ENCODE peak calls at places on chromosomes 7 and 10, in seven cellular contexts. L is keratinocyte, C is MM.1S, U is endothelial cell of umbilical vein, Z is neural progenitor cell, J is fibroblast of lung, F is H1. G is an unnamed sample.

GRCh38 chr7:20862554-20862953 is 75.9 kb upstream of the SP8 start:
- DNase-seq in L (no peak), C (no peak), U (no peak), Z (no peak), J (no peak), F (no peak), G (no peak)

GRCh38 chr10:1600861-1601260 is 136.5 kb downstream of the ADARB2 start:
- DNase-seq in L (peak), C (no peak), U (no peak), Z (no peak), J (no peak), F (no peak), G (no peak)

GRCh38 chr10:13773496-13774170 is 186.9 kb downstream of the PRPF18 start:
- DNase-seq in L (no peak), C (no peak), U (no peak), Z (no peak), J (no peak), F (no peak), G (no peak)

GRCh38 chr10:102777696-102778530 is 34.2 kb downstream of the WBP1L start:
- DNase-seq in L (peak), C (no peak), U (no peak), Z (no peak), J (no peak), F (no peak), G (no peak)

GRCh38 chr10:68073631-68074403 is 1.3 kb downstream of the HERC4 start:
- DNase-seq in L (no peak), C (no peak), U (peak), Z (no peak), J (peak), F (no peak), G (no peak)

GRCh38 chr7:120276720-120277119 is 3.7 kb downstream of the KCND2 start:
- DNase-seq in L (no peak), C (no peak), U (no peak), Z (no peak), J (no peak), F (no peak), G (no peak)

GRCh38 chr7:22351329-22351692 is 5.6 kb downstream of the RAPGEF5 start:
- DNase-seq in L (no peak), C (peak), U (no peak), Z (no peak), J (no peak), F (no peak), G (peak)

GRCh38 chr7:135175931-135176330 is 5.4 kb upstream of the CYREN start:
- DNase-seq in L (peak), C (no peak), U (no peak), Z (no peak), J (no peak), F (no peak), G (peak)

GRCh38 chr7:139232893-139233292 is 1.9 kb downstream of the UBN2 start:
- DNase-seq in L (peak), C (no peak), U (peak), Z (no peak), J (no peak), F (no peak), G (peak)

GRCh38 chr7:70698219-70698832 is 433.6 kb upstream of the GALNT17 start:
- DNase-seq in L (no peak), C (peak), U (peak), Z (peak), J (peak), F (no peak), G (no peak)

GRCh38 chr7:39672176-39672575 is 48.8 kb downstream of the RALA start:
- DNase-seq in L (no peak), C (no peak), U (peak), Z (no peak), J (no peak), F (no peak), G (no peak)

GRCh38 chr7:71193099-71193810 is 61.3 kb downstream of the GALNT17 start:
- DNase-seq in L (no peak), C (no peak), U (no peak), Z (no peak), J (no peak), F (no peak), G (no peak)

GRCh38 chr10:100751211-100751933 is 6.0 kb downstream of the PAX2 start:
- DNase-seq in L (no peak), C (no peak), U (no peak), Z (no peak), J (no peak), F (no peak), G (no peak)

GRCh38 chr7:154387252-154387651 is 335.1 kb downstream of the DPP6 start:
- DNase-seq in L (no peak), C (no peak), U (no peak), Z (no peak), J (no peak), F (no peak), G (no peak)

GRCh38 chr10:115129752-115130151 is 36.6 kb downstream of the ATRNL1 start:
- DNase-seq in L (no peak), C (peak), U (peak), Z (peak), J (peak), F (no peak), G (no peak)

GRCh38 chr10:102408728-102409603 is 9.6 kb downstream of the PSD start:
- DNase-seq in L (no peak), C (no peak), U (no peak), Z (peak), J (peak), F (no peak), G (no peak)

GRCh38 chr10:91901784-91902677 is 7.3 kb downstream of the FGFBP3 start:
- DNase-seq in L (peak), C (no peak), U (peak), Z (no peak), J (peak), F (no peak), G (peak)

GRCh38 chr7:134472572-134473242 is 13.8 kb upstream of the AKR1B1 start:
- DNase-seq in L (no peak), C (no peak), U (no peak), Z (no peak), J (no peak), F (no peak), G (peak)

GRCh38 chr10:60646966-60647796 is 131.1 kb upstream of the CDK1 start:
- DNase-seq in L (no peak), C (peak), U (peak), Z (peak), J (peak), F (no peak), G (peak)

GRCh38 chr7:46165281-46165680 is 244.2 kb upstream of the IGFBP3 start:
- DNase-seq in L (no peak), C (no peak), U (no peak), Z (no peak), J (no peak), F (no peak), G (no peak)

GRCh38 chr10:90571876-90572275 is 286.0 kb downstream of the HTR7 start:
- DNase-seq in L (no peak), C (no peak), U (no peak), Z (no peak), J (peak), F (no peak), G (no peak)

GRCh38 chr10:132707776-132708171 is 78.2 kb downstream of the NKX6-2 start:
- DNase-seq in L (no peak), C (no peak), U (no peak), Z (no peak), J (no peak), F (no peak), G (no peak)

GRCh38 chr10:112429654-112430230 is 17.0 kb downstream of the ZDHHC6 start:
- DNase-seq in L (no peak), C (no peak), U (no peak), Z (no peak), J (no peak), F (no peak), G (no peak)

GRCh38 chr7:131935180-131935579 is 378.8 kb upstream of the PODXL start:
- DNase-seq in L (no peak), C (no peak), U (no peak), Z (no peak), J (no peak), F (no peak), G (no peak)

GRCh38 chr10:107037192-107038122 is 127.0 kb downstream of the SORCS1 start:
- DNase-seq in L (no peak), C (no peak), U (no peak), Z (no peak), J (no peak), F (no peak), G (no peak)

GRCh38 chr10:71266147-71266917 is 52.7 kb upstream of the SLC29A3 start:
- DNase-seq in L (no peak), C (no peak), U (no peak), Z (no peak), J (peak), F (no peak), G (no peak)

GRCh38 chr7:2663121-2663886 is 24.7 kb upstream of the AMZ1 start:
- DNase-seq in L (no peak), C (no peak), U (peak), Z (no peak), J (peak), F (no peak), G (no peak)

GRCh38 chr7:92767427-92767826 is 68.9 kb downstream of the CDK6 start:
- DNase-seq in L (no peak), C (no peak), U (peak), Z (no peak), J (peak), F (no peak), G (no peak)

GRCh38 chr10:70266056-70266455 is 17.7 kb downstream of the NPFFR1 start:
- DNase-seq in L (no peak), C (no peak), U (no peak), Z (no peak), J (no peak), F (no peak), G (no peak)

GRCh38 chr10:22624289-22624738 is 90.1 kb downstream of the PIP4K2A start:
- DNase-seq in L (no peak), C (no peak), U (peak), Z (no peak), J (peak), F (no peak), G (no peak)

GRCh38 chr7:84088669-84089278 is 105.8 kb downstream of the SEMA3A start:
- DNase-seq in L (no peak), C (no peak), U (no peak), Z (no peak), J (peak), F (no peak), G (no peak)

GRCh38 chr10:117412469-117413005 is 37.3 kb upstream of the PDZD8 start:
- DNase-seq in L (no peak), C (no peak), U (no peak), Z (no peak), J (no peak), F (no peak), G (no peak)

GRCh38 chr7:44787041-44787440 is 9.4 kb upstream of the PPIA start:
- DNase-seq in L (no peak), C (peak), U (no peak), Z (no peak), J (no peak), F (no peak), G (no peak)

GRCh38 chr7:36765605-36766004 is 41.3 kb upstream of the AOAH start:
- DNase-seq in L (no peak), C (no peak), U (no peak), Z (peak), J (no peak), F (no peak), G (no peak)

GRCh38 chr10:98087309-98087708 is 47.1 kb upstream of the R3HCC1L start:
- DNase-seq in L (no peak), C (no peak), U (no peak), Z (no peak), J (no peak), F (no peak), G (no peak)

GRCh38 chr10:91745086-91745831 is 53.0 kb upstream of the TNKS2 start:
- DNase-seq in L (no peak), C (peak), U (no peak), Z (peak), J (peak), F (peak), G (no peak)

GRCh38 chr7:126792501-126792900 is 460.2 kb downstream of the GRM8 start:
- DNase-seq in L (no peak), C (no peak), U (no peak), Z (no peak), J (no peak), F (no peak), G (no peak)

GRCh38 chr7:126791306-126791705 is 461.4 kb downstream of the GRM8 start:
- DNase-seq in L (no peak), C (no peak), U (no peak), Z (no peak), J (no peak), F (no peak), G (no peak)

DNA sequence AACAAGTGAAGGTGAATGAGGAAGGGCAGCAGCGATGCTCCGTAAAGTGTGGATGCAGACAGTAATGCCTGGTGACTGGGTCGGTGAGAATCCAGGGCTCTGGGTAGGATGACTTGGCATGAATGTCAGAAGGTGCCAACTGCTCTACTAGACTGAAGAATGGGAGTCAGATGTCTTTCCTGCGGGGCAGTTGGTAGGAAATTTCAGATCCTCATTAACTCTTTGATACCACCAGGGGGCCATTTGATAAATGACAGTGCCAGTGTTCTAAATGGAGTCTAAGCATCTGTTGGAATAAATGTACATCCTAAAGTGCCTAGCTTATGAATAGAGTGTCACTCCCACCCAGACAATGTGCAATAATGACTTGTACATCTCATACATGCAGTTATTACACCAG is 462.0 kb downstream of the GRM8 start:
- DNase-seq in L (no peak), C (no peak), U (no peak), Z (no peak), J (no peak), F (no peak), G (no peak)
- TF ChIP-seq CTCF in L (peak), C (peak), U (no peak), Z (peak), J (no peak), F (peak), G (peak)

DNA sequence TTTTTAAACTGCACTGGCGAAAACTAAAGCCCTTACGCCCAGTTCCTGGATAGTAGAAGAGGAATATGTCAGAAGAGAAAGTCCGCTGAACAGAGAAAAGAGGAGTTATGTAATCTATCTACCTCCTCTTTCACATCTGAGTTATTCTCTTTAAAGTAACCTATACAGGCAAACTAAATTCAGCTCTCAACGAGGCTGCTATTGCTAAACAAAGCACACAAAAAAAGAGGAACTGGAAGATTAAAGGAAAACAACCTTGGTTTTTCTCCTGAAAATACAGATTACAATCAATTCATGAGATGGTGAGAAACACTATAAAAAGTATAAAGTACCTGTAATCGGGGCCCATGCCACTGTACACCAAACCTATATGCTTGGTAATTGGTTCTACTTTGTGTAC is 5.8 kb downstream of the PSMA2 start:
- DNase-seq in L (no peak), C (no peak), U (no peak), Z (no peak), J (no peak), F (no peak), G (no peak)
- TF ChIP-seq EZH2 in L (no peak), C (no peak), U (no peak), Z (no peak), J (no peak), F (no peak), G (no peak)

DNA sequence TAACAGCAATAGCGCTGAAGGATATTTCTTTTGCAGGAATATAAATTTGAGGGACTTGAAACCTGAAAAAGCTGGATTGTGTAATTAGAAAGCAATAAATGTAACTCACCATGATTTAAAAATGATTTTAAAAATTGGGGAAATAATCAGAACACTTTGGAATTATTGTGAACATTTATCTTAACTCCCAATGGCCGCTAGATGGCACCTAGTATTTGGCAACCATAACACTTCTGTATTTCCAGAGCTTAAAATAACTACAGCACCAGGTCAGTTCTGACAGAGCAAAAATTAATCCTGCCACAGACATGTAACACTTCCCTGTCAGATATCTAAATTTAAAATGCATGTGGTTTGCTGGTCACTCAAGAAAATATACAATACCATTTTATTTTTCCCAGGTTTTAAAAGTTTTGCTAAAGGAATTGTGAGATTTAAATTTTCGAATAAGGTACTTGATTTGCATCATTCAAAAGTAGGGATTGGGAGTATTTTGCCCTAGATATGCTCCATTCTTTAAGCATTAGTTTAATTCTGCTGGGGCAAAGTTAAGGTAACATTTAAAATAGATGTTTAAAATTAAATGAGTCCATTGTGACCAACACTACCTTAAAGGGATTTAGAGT is 144.5 kb downstream of the PPP1R3A start:
- DNase-seq in L (no peak), C (peak), U (peak), Z (peak), J (peak), F (no peak), G (peak)
- TF ChIP-seq CTCF in L (peak), C (peak), U (peak), Z (peak), J (peak), F (peak), G (peak)

GRCh38 chr7:77745746-77746145 is 49.5 kb downstream of the RSBN1L start:
- DNase-seq in L (no peak), C (no peak), U (no peak), Z (no peak), J (no peak), F (no peak), G (no peak)

GRCh38 chr7:77740257-77740656 is 44.0 kb downstream of the RSBN1L start:
- DNase-seq in L (no peak), C (no peak), U (no peak), Z (no peak), J (no peak), F (no peak), G (no peak)

GRCh38 chr7:77746164-77746823 is 50.0 kb downstream of the RSBN1L start:
- DNase-seq in L (no peak), C (no peak), U (no peak), Z (no peak), J (no peak), F (no peak), G (no peak)

GRCh38 chr7:77746824-77747165 is 50.5 kb downstream of the RSBN1L start:
- DNase-seq in L (no peak), C (no peak), U (no peak), Z (no peak), J (no peak), F (no peak), G (no peak)

GRCh38 chr7:77743518-77743917 is 47.3 kb downstream of the RSBN1L start:
- DNase-seq in L (no peak), C (no peak), U (no peak), Z (no peak), J (no peak), F (no peak), G (no peak)
- TF ChIP-seq EZH2 in L (no peak), C (no peak), U (no peak), Z (no peak), J (no peak), F (no peak), G (no peak)

DNA sequence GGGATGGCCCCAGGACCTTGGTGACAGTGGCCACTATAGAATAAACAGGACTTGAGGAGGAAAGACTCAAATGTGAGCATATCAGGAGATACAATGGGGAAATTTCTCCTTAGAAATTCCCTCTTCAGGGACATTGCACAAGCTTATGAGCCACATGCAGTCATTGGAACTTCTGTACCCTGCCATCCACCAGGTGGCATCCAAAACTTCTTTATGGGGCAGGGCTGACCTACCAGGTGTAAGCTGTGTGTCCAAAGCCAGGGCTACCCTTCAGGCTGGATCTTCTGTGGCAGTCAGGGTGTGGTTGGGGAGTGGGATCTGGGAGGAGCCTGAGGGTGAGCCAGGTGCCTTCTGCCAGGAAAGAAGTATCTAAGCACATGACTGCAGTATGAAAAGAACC is 36.6 kb upstream of the LRRC18 start:
- DNase-seq in L (no peak), C (peak), U (no peak), Z (peak), J (peak), F (no peak), G (no peak)
- TF ChIP-seq CTCF in L (peak), C (peak), U (no peak), Z (peak), J (no peak), F (peak), G (peak)

G was measured in PC-9.